ENCODE peak calls at places on chromosomes 2 and 18, in six cellular contexts. One of them, this sample, is unnamed.

GRCh38 chr2:149075065-149075464 is 36.6 kb downstream of the LYPD6B start:
- DNase-seq in trophoblast cell: no peak
- DNase-seq in neuronal stem cell: no peak
- DNase-seq in IMR-90: no peak
- DNase-seq in H1: no peak
- DNase-seq in mesenchymal stem cell: no peak
- DNase-seq in this sample: no peak

GRCh38 chr2:96118698-96119388 is 2.5 kb upstream of the ADRA2B start:
- DNase-seq in trophoblast cell: no peak
- DNase-seq in neuronal stem cell: no peak
- DNase-seq in IMR-90: no peak
- DNase-seq in H1: no peak
- DNase-seq in mesenchymal stem cell: no peak
- DNase-seq in this sample: no peak

GRCh38 chr2:158112971-158113370 is 11.3 kb downstream of the UPP2 start:
- DNase-seq in trophoblast cell: no peak
- DNase-seq in neuronal stem cell: no peak
- DNase-seq in IMR-90: no peak
- DNase-seq in H1: no peak
- DNase-seq in mesenchymal stem cell: no peak
- DNase-seq in this sample: no peak

GRCh38 chr2:46332686-46333281 is 35.6 kb downstream of the EPAS1 start:
- DNase-seq in trophoblast cell: no peak
- DNase-seq in neuronal stem cell: no peak
- DNase-seq in IMR-90: peak
- DNase-seq in H1: no peak
- DNase-seq in mesenchymal stem cell: peak
- DNase-seq in this sample: no peak

GRCh38 chr2:180761224-180761623 is 219.2 kb upstream of the UBE2E3 start:
- DNase-seq in trophoblast cell: peak
- DNase-seq in neuronal stem cell: no peak
- DNase-seq in IMR-90: peak
- DNase-seq in H1: no peak
- DNase-seq in mesenchymal stem cell: peak
- DNase-seq in this sample: no peak

GRCh38 chr2:133422946-133423345 is 145.3 kb downstream of the NCKAP5 start:
- DNase-seq in trophoblast cell: peak
- DNase-seq in neuronal stem cell: no peak
- DNase-seq in IMR-90: peak
- DNase-seq in H1: no peak
- DNase-seq in mesenchymal stem cell: peak
- DNase-seq in this sample: no peak

GRCh38 chr18:34222025-34222395 is 2.7 kb downstream of the NOL4 start:
- DNase-seq in trophoblast cell: no peak
- DNase-seq in neuronal stem cell: no peak
- DNase-seq in IMR-90: no peak
- DNase-seq in H1: peak
- DNase-seq in mesenchymal stem cell: no peak
- DNase-seq in this sample: peak

GRCh38 chr2:210577263-210578071 is 21.1 kb downstream of the CPS1 start:
- DNase-seq in trophoblast cell: peak
- DNase-seq in neuronal stem cell: peak
- DNase-seq in IMR-90: peak
- DNase-seq in H1: no peak
- DNase-seq in mesenchymal stem cell: peak
- DNase-seq in this sample: no peak

GRCh38 chr2:54773838-54774237 is 50.4 kb downstream of the EML6 start:
- DNase-seq in trophoblast cell: peak
- DNase-seq in neuronal stem cell: no peak
- DNase-seq in IMR-90: no peak
- DNase-seq in H1: peak
- DNase-seq in mesenchymal stem cell: peak
- DNase-seq in this sample: peak

GRCh38 chr2:20346565-20347127 is 4.0 kb downstream of the PUM2 start:
- DNase-seq in trophoblast cell: no peak
- DNase-seq in neuronal stem cell: no peak
- DNase-seq in IMR-90: peak
- DNase-seq in H1: no peak
- DNase-seq in mesenchymal stem cell: no peak
- DNase-seq in this sample: no peak

GRCh38 chr18:37314534-37314933 is 251.1 kb downstream of the CELF4 start:
- DNase-seq in trophoblast cell: no peak
- DNase-seq in neuronal stem cell: no peak
- DNase-seq in IMR-90: no peak
- DNase-seq in H1: no peak
- DNase-seq in mesenchymal stem cell: no peak
- DNase-seq in this sample: peak

GRCh38 chr2:88199912-88200682 is 30.0 kb downstream of the THNSL2 start:
- DNase-seq in trophoblast cell: peak
- DNase-seq in neuronal stem cell: peak
- DNase-seq in IMR-90: no peak
- DNase-seq in H1: peak
- DNase-seq in mesenchymal stem cell: no peak
- DNase-seq in this sample: peak

GRCh38 chr2:64361151-64361938 is 92.6 kb upstream of the LGALSL start:
- DNase-seq in trophoblast cell: no peak
- DNase-seq in neuronal stem cell: no peak
- DNase-seq in IMR-90: no peak
- DNase-seq in H1: no peak
- DNase-seq in mesenchymal stem cell: no peak
- DNase-seq in this sample: no peak

GRCh38 chr2:219024059-219024458 is 17.3 kb downstream of the CFAP65 start:
- DNase-seq in trophoblast cell: no peak
- DNase-seq in neuronal stem cell: no peak
- DNase-seq in IMR-90: no peak
- DNase-seq in H1: no peak
- DNase-seq in mesenchymal stem cell: no peak
- DNase-seq in this sample: no peak

GRCh38 chr2:54088719-54089118 is 26.7 kb upstream of the ACYP2 start:
- DNase-seq in trophoblast cell: no peak
- DNase-seq in neuronal stem cell: no peak
- DNase-seq in IMR-90: no peak
- DNase-seq in H1: no peak
- DNase-seq in mesenchymal stem cell: no peak
- DNase-seq in this sample: no peak

GRCh38 chr18:24659837-24660720 is 199.6 kb downstream of the HRH4 start:
- DNase-seq in trophoblast cell: no peak
- DNase-seq in neuronal stem cell: no peak
- DNase-seq in IMR-90: peak
- DNase-seq in H1: no peak
- DNase-seq in mesenchymal stem cell: no peak
- DNase-seq in this sample: no peak

GRCh38 chr2:218701806-218702205 is 8.8 kb upstream of the TTLL4 start:
- DNase-seq in trophoblast cell: no peak
- DNase-seq in neuronal stem cell: no peak
- DNase-seq in IMR-90: no peak
- DNase-seq in H1: no peak
- DNase-seq in mesenchymal stem cell: no peak
- DNase-seq in this sample: no peak

GRCh38 chr2:195559431-195559914 is 97.6 kb upstream of the SLC39A10 start:
- DNase-seq in trophoblast cell: peak
- DNase-seq in neuronal stem cell: no peak
- DNase-seq in IMR-90: peak
- DNase-seq in H1: no peak
- DNase-seq in mesenchymal stem cell: peak
- DNase-seq in this sample: peak

GRCh38 chr2:106582431-106583143 is 95.4 kb downstream of the CD8B2 start:
- DNase-seq in trophoblast cell: peak
- DNase-seq in neuronal stem cell: peak
- DNase-seq in IMR-90: peak
- DNase-seq in H1: peak
- DNase-seq in mesenchymal stem cell: peak
- DNase-seq in this sample: peak

GRCh38 chr2:177763532-177764265 is 308.9 kb downstream of the PDE11A start:
- DNase-seq in trophoblast cell: peak
- DNase-seq in neuronal stem cell: peak
- DNase-seq in IMR-90: peak
- DNase-seq in H1: peak
- DNase-seq in mesenchymal stem cell: peak
- DNase-seq in this sample: peak

GRCh38 chr18:79853993-79854364 is 56.2 kb downstream of the KCNG2 start:
- DNase-seq in trophoblast cell: no peak
- DNase-seq in neuronal stem cell: no peak
- DNase-seq in IMR-90: no peak
- DNase-seq in H1: no peak
- DNase-seq in mesenchymal stem cell: no peak
- DNase-seq in this sample: no peak

GRCh38 chr2:160087854-160088745 is 25.7 kb upstream of the PLA2R1 start:
- DNase-seq in trophoblast cell: peak
- DNase-seq in neuronal stem cell: no peak
- DNase-seq in IMR-90: peak
- DNase-seq in H1: peak
- DNase-seq in mesenchymal stem cell: peak
- DNase-seq in this sample: no peak

GRCh38 chr2:139201516-139201915 is 421.3 kb upstream of the NXPH2 start:
- DNase-seq in trophoblast cell: no peak
- DNase-seq in neuronal stem cell: no peak
- DNase-seq in IMR-90: no peak
- DNase-seq in H1: no peak
- DNase-seq in mesenchymal stem cell: peak
- DNase-seq in this sample: no peak

GRCh38 chr2:953975-954686 is 3.5 kb downstream of the SNTG2 start:
- DNase-seq in trophoblast cell: peak
- DNase-seq in neuronal stem cell: no peak
- DNase-seq in IMR-90: peak
- DNase-seq in H1: no peak
- DNase-seq in mesenchymal stem cell: peak
- DNase-seq in this sample: no peak

GRCh38 chr2:180630756-180631155 is 349.6 kb upstream of the UBE2E3 start:
- DNase-seq in trophoblast cell: peak
- DNase-seq in neuronal stem cell: no peak
- DNase-seq in IMR-90: peak
- DNase-seq in H1: no peak
- DNase-seq in mesenchymal stem cell: no peak
- DNase-seq in this sample: no peak

GRCh38 chr2:22037274-22037673 is 913.5 kb downstream of the TDRD15 start:
- DNase-seq in trophoblast cell: no peak
- DNase-seq in neuronal stem cell: no peak
- DNase-seq in IMR-90: no peak
- DNase-seq in H1: no peak
- DNase-seq in mesenchymal stem cell: no peak
- DNase-seq in this sample: no peak

GRCh38 chr18:9619990-9620389 is 5.6 kb upstream of the PPP4R1 start:
- DNase-seq in trophoblast cell: peak
- DNase-seq in neuronal stem cell: no peak
- DNase-seq in IMR-90: peak
- DNase-seq in H1: no peak
- DNase-seq in mesenchymal stem cell: peak
- DNase-seq in this sample: no peak
- H3K14ac ChIP-seq in trophoblast cell: no peak
- H3K14ac ChIP-seq in neuronal stem cell: no peak
- H3K14ac ChIP-seq in IMR-90: no peak
- H3K14ac ChIP-seq in H1: no peak
- H3K14ac ChIP-seq in mesenchymal stem cell: no peak
- H3K14ac ChIP-seq in this sample: no peak

GRCh38 chr18:77098033-77098432 is 34.5 kb downstream of the MBP start:
- DNase-seq in trophoblast cell: no peak
- DNase-seq in neuronal stem cell: no peak
- DNase-seq in IMR-90: peak
- DNase-seq in H1: no peak
- DNase-seq in mesenchymal stem cell: no peak
- DNase-seq in this sample: no peak

GRCh38 chr18:77099501-77100370 is 32.8 kb downstream of the MBP start:
- DNase-seq in trophoblast cell: no peak
- DNase-seq in neuronal stem cell: no peak
- DNase-seq in IMR-90: no peak
- DNase-seq in H1: no peak
- DNase-seq in mesenchymal stem cell: no peak
- DNase-seq in this sample: no peak

GRCh38 chr18:77096936-77097886 is 35.4 kb downstream of the MBP start:
- DNase-seq in trophoblast cell: no peak
- DNase-seq in neuronal stem cell: no peak
- DNase-seq in IMR-90: no peak
- DNase-seq in H1: peak
- DNase-seq in mesenchymal stem cell: no peak
- DNase-seq in this sample: peak

GRCh38 chr18:77100751-77101355 is 31.7 kb downstream of the MBP start:
- DNase-seq in trophoblast cell: peak
- DNase-seq in neuronal stem cell: no peak
- DNase-seq in IMR-90: no peak
- DNase-seq in H1: no peak
- DNase-seq in mesenchymal stem cell: no peak
- DNase-seq in this sample: no peak

GRCh38 chr18:77098554-77099174 is 33.9 kb downstream of the MBP start:
- DNase-seq in trophoblast cell: peak
- DNase-seq in neuronal stem cell: no peak
- DNase-seq in IMR-90: no peak
- DNase-seq in H1: no peak
- DNase-seq in mesenchymal stem cell: no peak
- DNase-seq in this sample: no peak
- H2AFZ ChIP-seq in trophoblast cell: no peak
- H2AFZ ChIP-seq in neuronal stem cell: peak
- H2AFZ ChIP-seq in IMR-90: peak
- H2AFZ ChIP-seq in H1: no peak
- H2AFZ ChIP-seq in mesenchymal stem cell: no peak
- H2AFZ ChIP-seq in this sample: no peak

DNA sequence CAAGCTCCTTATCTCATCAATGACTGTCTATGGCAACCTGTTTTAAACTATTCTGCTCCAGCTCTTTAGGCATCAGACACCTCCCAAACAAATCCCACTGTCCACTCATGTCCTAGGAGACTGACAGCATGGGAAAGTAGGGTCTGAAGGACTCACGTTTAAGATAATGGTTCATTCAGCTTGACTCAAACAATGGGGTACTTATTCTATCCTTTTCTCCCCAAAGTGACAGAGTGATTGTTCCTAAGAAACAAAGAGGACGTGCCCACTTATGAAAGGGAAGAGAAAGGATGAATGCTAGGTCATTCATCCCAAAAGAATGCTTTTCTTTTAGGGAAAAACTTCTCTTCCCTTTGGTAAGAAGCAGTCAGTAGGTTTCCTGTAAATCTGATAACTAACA is 41.9 kb downstream of the ALK start:
- DNase-seq in trophoblast cell: no peak
- DNase-seq in neuronal stem cell: no peak
- DNase-seq in IMR-90: no peak
- DNase-seq in H1: no peak
- DNase-seq in mesenchymal stem cell: no peak
- DNase-seq in this sample: no peak
- H4K91ac ChIP-seq in trophoblast cell: no peak
- H4K91ac ChIP-seq in neuronal stem cell: no peak
- H4K91ac ChIP-seq in IMR-90: no peak
- H4K91ac ChIP-seq in H1: no peak
- H4K91ac ChIP-seq in mesenchymal stem cell: no peak
- H4K91ac ChIP-seq in this sample: no peak

DNA sequence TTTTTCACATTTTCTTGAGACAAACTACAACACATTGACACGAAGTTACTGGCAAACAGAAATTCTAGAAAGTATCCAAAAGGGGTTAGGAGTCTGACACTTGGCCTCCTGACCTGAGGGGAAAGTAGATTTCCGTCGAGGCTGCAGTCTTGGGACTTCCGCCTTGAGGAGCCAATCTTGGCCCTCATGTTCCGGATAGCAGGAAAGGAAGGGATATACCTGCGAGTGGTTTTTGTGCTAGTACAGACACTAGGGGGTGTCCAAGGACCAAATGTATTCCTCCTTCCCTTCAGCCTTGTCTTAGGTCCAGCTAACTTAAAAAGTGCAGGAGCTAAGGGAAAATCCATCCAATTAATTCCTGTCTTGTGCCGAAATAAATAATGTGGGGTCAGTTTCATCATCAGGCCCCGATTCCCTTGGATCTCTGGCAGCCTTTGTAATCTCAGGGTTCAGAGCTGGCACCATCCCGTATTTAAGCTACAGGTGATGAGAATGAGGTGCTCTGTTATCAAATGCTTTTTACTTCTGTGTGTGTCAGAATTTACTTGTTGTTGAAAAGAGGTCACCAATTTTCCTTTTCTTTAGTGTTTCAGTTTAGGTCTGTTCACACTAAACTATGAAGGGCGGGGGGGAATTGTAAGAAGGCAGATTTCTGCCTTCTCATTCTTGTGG is 330.2 kb upstream of the FANCL start:
- DNase-seq in trophoblast cell: peak
- DNase-seq in neuronal stem cell: peak
- DNase-seq in IMR-90: peak
- DNase-seq in H1: peak
- DNase-seq in mesenchymal stem cell: peak
- DNase-seq in this sample: peak
- H3K14ac ChIP-seq in trophoblast cell: no peak
- H3K14ac ChIP-seq in neuronal stem cell: no peak
- H3K14ac ChIP-seq in IMR-90: no peak
- H3K14ac ChIP-seq in H1: no peak
- H3K14ac ChIP-seq in mesenchymal stem cell: no peak
- H3K14ac ChIP-seq in this sample: no peak

This sample was measured in H9.